ENCODE peak calls at places on chromosomes 6 and 20, in six cellular contexts. K is H1, F is K562, Z is GM12892, O is HepG2, B is GM12878. T is an unnamed sample.

GRCh38 chr20:62020935-62021701 is 44.6 kb downstream of the TAF4 start:
- DNase-seq in Z (no peak), B (no peak), O (no peak), K (no peak), F (peak), T (no peak)

GRCh38 chr20:56788041-56788670 is 159.1 kb downstream of the TFAP2C start:
- DNase-seq in F (no peak), Z (no peak), O (peak), B (no peak), K (no peak), T (no peak)

GRCh38 chr20:58402827-58403226 is 13.8 kb downstream of the VAPB start:
- DNase-seq in O (no peak), K (no peak), Z (no peak), B (peak), F (no peak), T (no peak)

GRCh38 chr6:16318538-16318937 is 80.2 kb downstream of the GMPR start:
- DNase-seq in B (no peak), Z (no peak), O (no peak), K (no peak), F (no peak), T (no peak)

GRCh38 chr20:50224553-50225255 is 34.1 kb downstream of the CEBPB start:
- DNase-seq in B (no peak), K (no peak), O (no peak), Z (no peak), F (no peak), T (no peak)

GRCh38 chr20:10864076-10864672 is 190.4 kb upstream of the JAG1 start:
- DNase-seq in O (no peak), F (no peak), K (no peak), Z (no peak), B (no peak), T (no peak)

GRCh38 chr6:19712998-19713397 is 124.2 kb upstream of the ID4 start:
- DNase-seq in O (no peak), B (no peak), Z (no peak), K (no peak), F (no peak), T (no peak)

GRCh38 chr6:54315692-54316091 is 7.5 kb downstream of the TINAG start:
- DNase-seq in Z (no peak), F (no peak), K (no peak), B (no peak), O (no peak), T (no peak)

GRCh38 chr20:10761232-10761631 is 87.4 kb upstream of the JAG1 start:
- DNase-seq in O (peak), Z (no peak), K (no peak), F (no peak), B (no peak), T (no peak)

GRCh38 chr6:150118208-150118607 is 24.6 kb upstream of the PPP1R14C start:
- DNase-seq in Z (no peak), B (no peak), K (no peak), F (no peak), O (no peak), T (no peak)

GRCh38 chr6:45387236-45387635 is 9.5 kb upstream of the SUPT3H start:
- DNase-seq in B (no peak), Z (no peak), F (no peak), O (no peak), K (no peak), T (no peak)

GRCh38 chr20:24100370-24101011 is 111.9 kb upstream of the GGTLC1 start:
- DNase-seq in K (no peak), F (peak), O (peak), B (no peak), Z (no peak), T (peak)

GRCh38 chr6:169851641-169852503 is 100.5 kb downstream of the ERMARD start:
- DNase-seq in K (no peak), B (no peak), O (no peak), Z (no peak), F (no peak), T (no peak)

GRCh38 chr6:7087066-7087465 is 20.7 kb upstream of the RREB1 start:
- DNase-seq in B (no peak), O (no peak), Z (no peak), F (peak), K (no peak), T (no peak)

GRCh38 chr6:105609375-105609991 is 206.6 kb upstream of the PREP start:
- DNase-seq in K (no peak), B (no peak), Z (no peak), O (no peak), F (no peak), T (no peak)

GRCh38 chr6:154605207-154605877 is 94.9 kb upstream of the CNKSR3 start:
- DNase-seq in B (peak), F (no peak), K (no peak), Z (no peak), O (no peak), T (no peak)

GRCh38 chr20:50729925-50730764 is 1.2 kb upstream of the PARD6B start:
- DNase-seq in K (no peak), O (peak), F (peak), Z (no peak), B (no peak), T (no peak)

GRCh38 chr20:50464026-50464724 is 46.0 kb upstream of the PTPN1 start:
- DNase-seq in O (peak), F (peak), K (no peak), B (no peak), Z (peak), T (peak)

GRCh38 chr6:159788757-159789376 is 535 bp downstream of the TCP1 start:
- DNase-seq in B (no peak), Z (no peak), K (no peak), O (peak), F (peak), T (no peak)

DNA sequence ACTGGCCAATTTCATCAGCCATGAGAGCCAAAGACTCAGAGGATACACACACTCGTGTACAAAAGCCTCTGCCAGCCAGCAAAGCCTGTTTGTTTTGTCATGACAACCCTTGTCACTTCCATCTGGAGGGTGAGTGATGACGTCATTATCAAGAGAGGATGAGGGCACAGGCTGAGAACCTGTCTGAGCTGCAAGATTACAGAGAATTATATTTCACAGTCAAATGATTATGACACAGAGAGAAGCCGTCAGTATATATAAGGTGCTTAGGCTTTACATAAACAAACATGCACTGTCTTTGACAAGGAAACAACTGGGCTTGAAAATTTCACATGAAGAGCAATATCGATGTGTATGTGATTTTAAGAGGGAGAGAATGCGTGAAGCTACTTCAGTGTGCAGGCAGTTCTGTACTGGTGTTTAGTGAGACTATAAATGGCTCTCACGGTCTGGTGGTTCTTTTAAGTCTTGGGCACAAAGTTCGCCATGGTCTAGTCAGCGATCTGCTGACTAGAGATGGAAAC is 36.5 kb upstream of the BCLAF1 start:
- DNase-seq in F (peak), O (peak), Z (no peak), B (no peak), K (no peak), T (no peak)
- TF ChIP-seq TAF1 in F (no peak), O (no peak), Z (no peak), B (no peak), K (no peak), T (no peak)

DNA sequence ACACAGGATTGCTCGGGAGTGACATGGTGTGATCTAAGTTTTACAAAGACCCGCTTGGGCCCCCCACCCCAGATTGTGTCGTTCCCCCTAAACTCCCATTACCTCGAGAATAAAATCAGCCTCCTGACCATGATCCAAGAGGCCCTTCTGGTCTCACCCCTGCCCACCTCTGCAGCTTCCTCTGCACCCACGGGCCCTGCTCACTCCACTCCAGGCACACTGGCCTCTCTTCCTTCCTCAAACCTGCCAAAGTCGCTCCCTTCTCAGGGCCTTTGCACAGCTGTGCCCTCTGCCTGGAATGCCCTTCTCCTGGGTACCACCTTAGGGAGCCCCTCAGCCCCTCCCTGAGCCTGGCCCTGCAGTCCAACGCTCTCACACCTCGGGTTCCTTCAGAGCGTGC is 17.9 kb downstream of the TGM2 start:
- DNase-seq in Z (no peak), K (no peak), O (no peak), F (no peak), B (no peak), T (no peak)
- TF ChIP-seq POLR2A in Z (no peak), K (no peak), O (no peak), F (no peak), B (no peak), T (no peak)

GRCh38 chr6:128327890-128328289 is 192.5 kb downstream of the PTPRK start:
- DNase-seq in K (no peak), O (peak), B (no peak), F (peak), Z (no peak), T (no peak)
- TF ChIP-seq TAF1 in K (no peak), O (no peak), B (no peak), F (no peak), Z (no peak), T (no peak)

GRCh38 chr6:29722773-29723665 is at the start of gene HLA-F:
- DNase-seq in K (no peak), Z (peak), B (peak), O (peak), F (no peak), T (peak)
- TF ChIP-seq POLR2A in K (no peak), Z (peak), B (peak), O (no peak), F (no peak), T (no peak)